ENCODE peak calls at places on chromosomes 6 and 20, in five cellular contexts. F is stimulated activated CD4-positive, alpha-beta T cell treated with anti-CD3 and anti-CD28 coated beads, Interleukin-4, amount 100 ng/mL, for 48 hours; K is DMS153; U is neural progenitor cell; T is effector CD4-positive, alpha-beta T cell. R is an unnamed sample.

GRCh38 chr6:152063170-152063921 is 255.9 kb downstream of the ESR1 start:
- DNase-seq in F (no peak), K (no peak), U (no peak), T (no peak), R (no peak)

GRCh38 chr6:6600865-6601264 is 12.3 kb downstream of the LY86 start:
- DNase-seq in F (no peak), K (no peak), U (no peak), T (no peak), R (no peak)

GRCh38 chr6:37741757-37742400 is 44.2 kb upstream of the MDGA1 start:
- DNase-seq in F (no peak), K (no peak), U (peak), T (no peak), R (peak)

GRCh38 chr6:43699564-43700186 is 12.1 kb upstream of the MRPS18A start:
- DNase-seq in F (no peak), K (peak), U (no peak), T (no peak), R (no peak)

GRCh38 chr6:93896081-93896480 is 476.7 kb upstream of the EPHA7 start:
- DNase-seq in F (no peak), K (no peak), U (no peak), T (no peak), R (no peak)

GRCh38 chr20:58131111-58131510 is 97.3 kb downstream of the ANKRD60 start:
- DNase-seq in F (no peak), K (peak), U (peak), T (no peak), R (no peak)

GRCh38 chr6:132813173-132813856 is 1.1 kb upstream of the RPS12 start:
- DNase-seq in F (no peak), K (peak), U (peak), T (peak), R (peak)

GRCh38 chr6:13044390-13044789 is 283.9 kb downstream of the TBC1D7 start:
- DNase-seq in F (no peak), K (no peak), U (no peak), T (no peak), R (no peak)

GRCh38 chr20:4563534-4563933 is 158.2 kb upstream of the PRND start:
- DNase-seq in F (peak), K (no peak), U (peak), T (no peak), R (no peak)

GRCh38 chr20:4573564-4574355 is 147.9 kb upstream of the PRND start:
- DNase-seq in F (no peak), K (no peak), U (no peak), T (no peak), R (no peak)

GRCh38 chr20:46070215-46070910 is 19.4 kb downstream of the NCOA5 start:
- DNase-seq in F (no peak), K (no peak), U (no peak), T (no peak), R (no peak)

GRCh38 chr6:37008484-37009186 is 3.2 kb downstream of the FGD2 start:
- DNase-seq in F (no peak), K (no peak), U (no peak), T (no peak), R (no peak)

GRCh38 chr6:136306466-136306865 is 16.8 kb upstream of the BCLAF1 start:
- DNase-seq in F (no peak), K (peak), U (no peak), T (no peak), R (no peak)

GRCh38 chr6:14665827-14666724 is 548.5 kb downstream of the CD83 start:
- DNase-seq in F (peak), K (no peak), U (no peak), T (no peak), R (no peak)

GRCh38 chr6:41785689-41786450 is 1.6 kb upstream of the TOMM6 start:
- DNase-seq in F (no peak), K (no peak), U (no peak), T (no peak), R (no peak)

GRCh38 chr6:52087498-52087999 is at the start of gene PKHD1:
- DNase-seq in F (no peak), K (no peak), U (peak), T (no peak), R (no peak)